ENCODE peak calls at places on chromosomes 7 and 10, in five cellular contexts. One of them, this sample, is unnamed.

GRCh38 chr7:31056775-31057346 is 4.8 kb downstream of the ADCYAP1R1 start:
- DNase-seq in CD8-positive, alpha-beta T cell: no peak
- DNase-seq in EL: no peak
- DNase-seq in NCI-H1092: peak; percentile 35
- DNase-seq in activated T-cell treated with anti-CD3 and anti-CD28 coated beads, Interleukin-2, amount 50 U/mL, for 4 hours: no peak
- DNase-seq in this sample: no peak

GRCh38 chr10:103658049-103658577 is 164.6 kb downstream of the NEURL1 start:
- DNase-seq in activated T-cell treated with anti-CD3 and anti-CD28 coated beads, Interleukin-2, amount 50 U/mL, for 4 hours: no peak
- DNase-seq in CD8-positive, alpha-beta T cell: no peak
- DNase-seq in EL: no peak
- DNase-seq in NCI-H1092: no peak
- DNase-seq in this sample: no peak

GRCh38 chr7:17787257-17787656 is 153.0 kb downstream of the SNX13 start:
- DNase-seq in CD8-positive, alpha-beta T cell: no peak
- DNase-seq in EL: no peak
- DNase-seq in NCI-H1092: no peak
- DNase-seq in activated T-cell treated with anti-CD3 and anti-CD28 coated beads, Interleukin-2, amount 50 U/mL, for 4 hours: no peak
- DNase-seq in this sample: no peak

GRCh38 chr7:80508440-80508839 is 3.4 kb downstream of the GNAT3 start:
- DNase-seq in NCI-H1092: no peak
- DNase-seq in CD8-positive, alpha-beta T cell: no peak
- DNase-seq in activated T-cell treated with anti-CD3 and anti-CD28 coated beads, Interleukin-2, amount 50 U/mL, for 4 hours: no peak
- DNase-seq in EL: no peak
- DNase-seq in this sample: no peak

GRCh38 chr7:6637544-6638229 is 569 bp downstream of the ZNF316 start:
- DNase-seq in NCI-H1092: peak; percentile 18
- DNase-seq in CD8-positive, alpha-beta T cell: peak; percentile 68
- DNase-seq in EL: peak; percentile 38
- DNase-seq in activated T-cell treated with anti-CD3 and anti-CD28 coated beads, Interleukin-2, amount 50 U/mL, for 4 hours: peak; percentile 50
- DNase-seq in this sample: peak; percentile 29

GRCh38 chr10:75000748-75001321 is 110.6 kb upstream of the SAMD8 start:
- DNase-seq in CD8-positive, alpha-beta T cell: no peak
- DNase-seq in activated T-cell treated with anti-CD3 and anti-CD28 coated beads, Interleukin-2, amount 50 U/mL, for 4 hours: no peak
- DNase-seq in NCI-H1092: no peak
- DNase-seq in EL: no peak
- DNase-seq in this sample: no peak

GRCh38 chr7:158066085-158066484 is 521.5 kb downstream of the PTPRN2 start:
- DNase-seq in NCI-H1092: no peak
- DNase-seq in EL: no peak
- DNase-seq in CD8-positive, alpha-beta T cell: no peak
- DNase-seq in activated T-cell treated with anti-CD3 and anti-CD28 coated beads, Interleukin-2, amount 50 U/mL, for 4 hours: no peak
- DNase-seq in this sample: no peak

GRCh38 chr10:100744980-100745881 is at the start of gene PAX2:
- DNase-seq in EL: no peak
- DNase-seq in NCI-H1092: no peak
- DNase-seq in CD8-positive, alpha-beta T cell: no peak
- DNase-seq in activated T-cell treated with anti-CD3 and anti-CD28 coated beads, Interleukin-2, amount 50 U/mL, for 4 hours: no peak
- DNase-seq in this sample: no peak

GRCh38 chr7:36459236-36459960 is 69.7 kb downstream of the ANLN start:
- DNase-seq in EL: no peak
- DNase-seq in NCI-H1092: no peak
- DNase-seq in activated T-cell treated with anti-CD3 and anti-CD28 coated beads, Interleukin-2, amount 50 U/mL, for 4 hours: no peak
- DNase-seq in CD8-positive, alpha-beta T cell: no peak
- DNase-seq in this sample: no peak

GRCh38 chr10:132539894-132540293 is 2.3 kb downstream of the INPP5A start:
- DNase-seq in CD8-positive, alpha-beta T cell: no peak
- DNase-seq in activated T-cell treated with anti-CD3 and anti-CD28 coated beads, Interleukin-2, amount 50 U/mL, for 4 hours: no peak
- DNase-seq in EL: peak; percentile 73
- DNase-seq in NCI-H1092: no peak
- DNase-seq in this sample: no peak

GRCh38 chr10:50242777-50243176 is 8.5 kb downstream of the ASAH2 start:
- DNase-seq in activated T-cell treated with anti-CD3 and anti-CD28 coated beads, Interleukin-2, amount 50 U/mL, for 4 hours: no peak
- DNase-seq in NCI-H1092: no peak
- DNase-seq in EL: no peak
- DNase-seq in CD8-positive, alpha-beta T cell: no peak
- DNase-seq in this sample: no peak

GRCh38 chr10:95408931-95409873 is 118.4 kb upstream of the PDLIM1 start:
- DNase-seq in NCI-H1092: no peak
- DNase-seq in CD8-positive, alpha-beta T cell: no peak
- DNase-seq in EL: no peak
- DNase-seq in activated T-cell treated with anti-CD3 and anti-CD28 coated beads, Interleukin-2, amount 50 U/mL, for 4 hours: no peak
- DNase-seq in this sample: no peak